ENCODE peak calls at places on chromosome 15, in ten cellular contexts. G, I, E, J, T, C, P, V, O and M are unnamed samples.

GRCh38 chr15:67266870-67267269 is 12.3 kb downstream of the IQCH start:
- DNase-seq in G (no peak), I (no peak), E (no peak), J (peak; percentile 4), T (no peak), C (no peak), P (no peak), V (no peak), O (no peak), M (no peak)

GRCh38 chr15:57751177-57751800 is 44.8 kb downstream of the POLR2M start:
- DNase-seq in G (peak; percentile 10), I (no peak), E (peak; percentile 26), J (peak; percentile 28), T (peak; percentile 42), C (no peak), P (no peak), V (no peak), O (peak; percentile 20), M (no peak)

GRCh38 chr15:57867970-57868791 is 161.7 kb downstream of the POLR2M start:
- DNase-seq in G (peak; percentile 11), I (no peak), E (no peak), J (no peak), T (no peak), C (no peak), P (peak; percentile 80), V (no peak), O (no peak), M (no peak)

GRCh38 chr15:73677146-73677607 is 7.0 kb upstream of the CD276 start:
- DNase-seq in G (peak; percentile 60), I (peak; percentile 80), E (no peak), J (peak; percentile 57), T (peak; percentile 66), C (peak; percentile 83), P (peak; percentile 56), V (peak; percentile 52), O (peak; percentile 48), M (no peak)

GRCh38 chr15:100786139-100786531 is 93.5 kb upstream of the ALDH1A3 start:
- DNase-seq in G (no peak), I (peak; percentile 1), E (no peak), J (peak; percentile 0), T (no peak), C (peak; percentile 9), P (no peak), V (no peak), O (no peak), M (no peak)

GRCh38 chr15:58489693-58490404 is 58.1 kb downstream of the LIPC start:
- DNase-seq in G (no peak), I (no peak), E (no peak), J (no peak), T (no peak), C (no peak), P (no peak), V (no peak), O (no peak), M (no peak)

GRCh38 chr15:50627351-50628055 is 59.1 kb downstream of the TRPM7 start:
- DNase-seq in G (no peak), I (no peak), E (no peak), J (no peak), T (no peak), C (no peak), P (no peak), V (no peak), O (no peak), M (no peak)

GRCh38 chr15:79629687-79630086 is 197.6 kb downstream of the MINAR1 start:
- DNase-seq in G (no peak), I (no peak), E (no peak), J (no peak), T (no peak), C (no peak), P (no peak), V (no peak), O (no peak), M (no peak)

GRCh38 chr15:77420610-77421369 is at the start of gene HMG20A:
- DNase-seq in G (peak; percentile 86), I (peak; percentile 69), E (peak; percentile 82), J (peak; percentile 52), T (peak; percentile 96), C (peak; percentile 79), P (peak; percentile 83), V (peak; percentile 32), O (peak; percentile 96), M (peak; percentile 71)

GRCh38 chr15:55588070-55588817 is at the start of gene PYGO1:
- DNase-seq in G (peak; percentile 57), I (peak; percentile 89), E (peak; percentile 51), J (peak; percentile 75), T (peak; percentile 77), C (peak; percentile 28), P (peak; percentile 46), V (peak; percentile 68), O (peak; percentile 65), M (peak; percentile 15)

GRCh38 chr15:88504445-88504844 is 36.9 kb downstream of the MRPS11 start:
- DNase-seq in G (no peak), I (no peak), E (no peak), J (no peak), T (no peak), C (no peak), P (no peak), V (no peak), O (no peak), M (no peak)

GRCh38 chr15:56468271-56468912 is 3.5 kb upstream of the MNS1 start:
- DNase-seq in G (peak; percentile 64), I (no peak), E (no peak), J (peak; percentile 34), T (no peak), C (no peak), P (no peak), V (no peak), O (no peak), M (no peak)

GRCh38 chr15:99434506-99435137 is 131.2 kb upstream of the MEF2A start:
- DNase-seq in G (no peak), I (peak; percentile 43), E (no peak), J (no peak), T (no peak), C (no peak), P (peak; percentile 11), V (no peak), O (no peak), M (no peak)

GRCh38 chr15:101048191-101049011 is 129.2 kb downstream of the LRRK1 start:
- DNase-seq in G (no peak), I (peak; percentile 40), E (no peak), J (no peak), T (no peak), C (peak; percentile 16), P (peak; percentile 38), V (no peak), O (no peak), M (no peak)

GRCh38 chr15:85475317-85475701 is 94.9 kb downstream of the AKAP13 start:
- DNase-seq in G (no peak), I (no peak), E (no peak), J (no peak), T (no peak), C (no peak), P (no peak), V (no peak), O (no peak), M (no peak)

GRCh38 chr15:77186518-77187095 is 115.7 kb upstream of the TSPAN3 start:
- DNase-seq in G (peak; percentile 66), I (no peak), E (no peak), J (peak; percentile 11), T (peak; percentile 40), C (no peak), P (peak; percentile 45), V (no peak), O (peak; percentile 69), M (no peak)

GRCh38 chr15:48987142-48987541 is 23.4 kb upstream of the SHC4 start:
- DNase-seq in G (no peak), I (no peak), E (no peak), J (no peak), T (no peak), C (no peak), P (no peak), V (no peak), O (no peak), M (no peak)

GRCh38 chr15:96735621-96736020 is 405.1 kb downstream of the NR2F2 start:
- DNase-seq in G (no peak), I (no peak), E (no peak), J (peak; percentile 53), T (no peak), C (no peak), P (no peak), V (no peak), O (no peak), M (no peak)

GRCh38 chr15:29942548-29942947 is 120.3 kb upstream of the TJP1 start:
- DNase-seq in G (no peak), I (no peak), E (no peak), J (no peak), T (no peak), C (no peak), P (no peak), V (no peak), O (no peak), M (no peak)

GRCh38 chr15:38174691-38175090 is 77.9 kb upstream of the SPRED1 start:
- DNase-seq in G (no peak), I (no peak), E (no peak), J (no peak), T (no peak), C (no peak), P (no peak), V (no peak), O (no peak), M (no peak)

GRCh38 chr15:26806161-26806560 is 33.3 kb upstream of the GABRB3 start:
- DNase-seq in G (no peak), I (no peak), E (no peak), J (no peak), T (no peak), C (no peak), P (no peak), V (no peak), O (no peak), M (no peak)

GRCh38 chr15:50808728-50809127 is 43.2 kb upstream of the SPPL2A start:
- DNase-seq in G (no peak), I (no peak), E (no peak), J (no peak), T (no peak), C (no peak), P (no peak), V (no peak), O (no peak), M (no peak)

GRCh38 chr15:34644061-34644460 is 60.6 kb upstream of the GOLGA8B start:
- DNase-seq in G (no peak), I (no peak), E (no peak), J (peak; percentile 60), T (no peak), C (no peak), P (no peak), V (no peak), O (no peak), M (no peak)

GRCh38 chr15:61500951-61501350 is 271.8 kb upstream of the RORA start:
- DNase-seq in G (no peak), I (no peak), E (no peak), J (no peak), T (peak; percentile 12), C (no peak), P (no peak), V (no peak), O (no peak), M (no peak)

GRCh38 chr15:71044006-71044405 is 71.3 kb upstream of the THSD4 start:
- DNase-seq in G (no peak), I (no peak), E (no peak), J (no peak), T (no peak), C (no peak), P (no peak), V (no peak), O (no peak), M (no peak)

GRCh38 chr15:63599401-63600000 is 2.3 kb downstream of the FBXL22 start:
- DNase-seq in G (peak; percentile 69), I (no peak), E (no peak), J (peak; percentile 56), T (no peak), C (peak; percentile 81), P (peak; percentile 62), V (no peak), O (peak; percentile 48), M (no peak)

GRCh38 chr15:84818221-84819131 is 1.3 kb downstream of the ALPK3 start:
- DNase-seq in G (peak; percentile 12), I (peak; percentile 86), E (no peak), J (peak; percentile 19), T (no peak), C (no peak), P (no peak), V (no peak), O (no peak), M (no peak)

GRCh38 chr15:26866298-26867198 is at the start of gene GABRA5:
- DNase-seq in G (no peak), I (peak; percentile 89), E (peak; percentile 67), J (peak; percentile 70), T (peak; percentile 44), C (no peak), P (no peak), V (no peak), O (peak; percentile 65), M (no peak)